ENCODE peak calls at places on chromosomes 2 and 18, in six cellular contexts. Q is iris pigment epithelial cell, F is MCF 10A, E is HT-29, K is D721Med, C is H4. S is an unnamed sample.

GRCh38 chr2:65666156-65666725 is 233.8 kb upstream of the SPRED2 start:
- DNase-seq in Q (peak; percentile 70), F (peak; percentile 56), E (peak; percentile 53), K (no peak), C (peak; percentile 88), S (peak; percentile 23)

GRCh38 chr18:35005963-35006577 is 35.1 kb upstream of the MAPRE2 start:
- DNase-seq in Q (peak; percentile 67), F (peak; percentile 71), E (peak; percentile 69), K (peak; percentile 51), C (peak; percentile 48), S (peak; percentile 57)

GRCh38 chr2:10521891-10522448 is 73.8 kb upstream of the ODC1 start:
- DNase-seq in Q (no peak), F (no peak), E (no peak), K (no peak), C (no peak), S (no peak)

GRCh38 chr18:63074987-63075404 is 244.6 kb downstream of the BCL2 start:
- DNase-seq in Q (peak; percentile 25), F (no peak), E (peak; percentile 70), K (peak; percentile 57), C (peak; percentile 53), S (peak; percentile 66)

GRCh38 chr2:225282858-225283693 is 116.4 kb upstream of the NYAP2 start:
- DNase-seq in Q (peak; percentile 79), F (peak; percentile 57), E (peak; percentile 46), K (no peak), C (peak; percentile 37), S (peak; percentile 24)

GRCh38 chr18:36187138-36187825 is at the start of gene MOCOS:
- DNase-seq in Q (peak; percentile 49), F (peak; percentile 86), E (peak; percentile 69), K (peak; percentile 69), C (peak; percentile 50), S (peak; percentile 35)

GRCh38 chr2:42383855-42384530 is 23.0 kb upstream of the COX7A2L start:
- DNase-seq in Q (no peak), F (no peak), E (no peak), K (no peak), C (no peak), S (no peak)

GRCh38 chr2:81858998-81859397 is 1554.4 kb upstream of the LRRTM1 start:
- DNase-seq in Q (no peak), F (no peak), E (no peak), K (no peak), C (peak; percentile 6), S (no peak)